ENCODE peak calls at places on chromosomes 6 and 20, in four cellular contexts. H, Q, S and U are unnamed samples. For H3K4me1 and H3K79me1, the result is how much of the 10 kb centered on the place peaks cover.

GRCh38 chr20:19406371-19406770 is 193.9 kb downstream of the SLC24A3 start:
- DNase-seq in H (no peak), S (no peak), Q (no peak), U (no peak)

GRCh38 chr6:44053760-44054556 is 73.3 kb downstream of the MRPL14 start:
- DNase-seq in S (no peak), H (peak), Q (no peak), U (peak)

GRCh38 chr6:148530394-148530923 is 187.8 kb downstream of the SASH1 start:
- DNase-seq in S (peak), H (peak), Q (no peak), U (peak)

GRCh38 chr6:6968357-6968730 is 139.4 kb upstream of the RREB1 start:
- DNase-seq in H (peak), Q (no peak), S (no peak), U (no peak)

GRCh38 chr6:156833755-156834154 is 56.6 kb downstream of the ARID1B start:
- DNase-seq in S (no peak), H (no peak), Q (no peak), U (no peak)

GRCh38 chr6:103280417-103280816 is 1579.3 kb downstream of the HACE1 start:
- DNase-seq in Q (no peak), S (no peak), H (no peak), U (no peak)

GRCh38 chr6:18528084-18528743 is 141.1 kb downstream of the RNF144B start:
- DNase-seq in S (no peak), Q (no peak), H (peak), U (peak)

GRCh38 chr6:39824030-39824926 is 32.1 kb downstream of the DAAM2 start:
- DNase-seq in S (peak), H (no peak), Q (no peak), U (no peak)

GRCh38 chr20:31751126-31751525 is 12.0 kb downstream of the TPX2 start:
- DNase-seq in Q (no peak), S (no peak), H (peak), U (peak)

GRCh38 chr6:135995160-135995898 is 143.8 kb downstream of the PDE7B start:
- DNase-seq in S (no peak), H (peak), Q (no peak), U (peak)

GRCh38 chr6:11202513-11203305 is 29.8 kb downstream of the NEDD9 start:
- DNase-seq in H (peak), Q (no peak), S (peak), U (peak)

GRCh38 chr20:49568491-49569151 is 684 bp upstream of the PTGIS start:
- DNase-seq in S (peak), Q (peak), H (no peak), U (no peak)

GRCh38 chr6:167828325-167828956 is 1.7 kb downstream of the AFDN start:
- DNase-seq in S (no peak), H (no peak), Q (no peak), U (no peak)

GRCh38 chr20:38209054-38209675 is 44.1 kb upstream of the TGM2 start:
- DNase-seq in Q (no peak), H (peak), S (no peak), U (no peak)

GRCh38 chr6:148231572-148231971 is 111.1 kb upstream of the SASH1 start:
- DNase-seq in Q (no peak), H (no peak), S (no peak), U (peak)

GRCh38 chr20:31663838-31664695 is 26.4 kb downstream of the COX4I2 start:
- DNase-seq in S (no peak), Q (no peak), H (no peak), U (no peak)

GRCh38 chr6:17865798-17866725 is 121.4 kb downstream of the KIF13A start:
- DNase-seq in H (peak), Q (peak), S (no peak), U (peak)

GRCh38 chr6:27720607-27721580 is 191.3 kb downstream of the OR2B2 start:
- DNase-seq in S (peak), Q (peak), H (peak), U (peak)

GRCh38 chr20:57071283-57071701 is 195.1 kb downstream of the BMP7 start:
- DNase-seq in H (peak), Q (no peak), S (peak), U (no peak)

GRCh38 chr20:39874049-39874893 is 814.8 kb downstream of the MAFB start:
- DNase-seq in S (peak), Q (peak), H (peak), U (peak)

GRCh38 chr6:68559052-68559451 is 76.0 kb upstream of the ADGRB3 start:
- DNase-seq in S (no peak), Q (no peak), H (no peak), U (no peak)

GRCh38 chr6:113623124-113623523 is 234.0 kb upstream of the MARCKS start:
- DNase-seq in Q (no peak), H (no peak), S (no peak), U (no peak)
- H3K4me1 ChIP-seq in Q (under half), H (under half), S (under half), U (under half)

GRCh38 chr6:33784787-33785186 is 4.1 kb downstream of the LEMD2 start:
- DNase-seq in H (no peak), Q (no peak), S (no peak), U (no peak)
- H3K4me2 ChIP-seq in H (no peak), Q (no peak), S (no peak), U (no peak)

DNA sequence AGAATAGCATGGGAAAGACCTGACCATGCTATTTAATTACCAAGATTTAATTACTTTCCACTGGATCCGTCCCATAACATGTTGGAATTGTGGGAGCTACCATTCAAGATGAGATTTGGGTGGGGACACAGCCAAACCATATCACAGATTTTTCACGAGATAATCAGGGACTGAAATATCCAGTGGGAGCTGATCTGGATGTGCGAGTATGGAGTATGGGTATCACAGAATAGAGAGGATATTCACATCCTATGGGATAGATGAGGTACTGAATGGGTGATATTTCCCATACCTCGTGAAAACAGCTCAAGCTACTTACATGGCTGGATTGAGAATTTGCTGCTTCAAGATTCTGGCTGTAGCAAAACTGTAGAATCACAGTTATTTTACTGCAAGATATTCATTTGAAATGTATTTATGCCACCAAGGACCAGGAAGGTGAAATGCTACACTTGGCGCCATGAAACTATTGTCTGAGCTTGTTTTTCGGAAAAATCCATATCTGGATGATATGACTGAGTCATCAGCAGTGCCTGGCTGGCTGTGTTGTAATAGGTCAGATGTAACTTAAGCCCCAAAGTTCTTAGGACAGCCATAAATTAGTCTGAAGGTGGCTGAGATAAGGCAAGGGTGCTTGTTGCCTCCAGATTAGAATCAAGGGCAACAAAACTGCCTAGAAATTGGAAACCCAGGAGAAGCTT is 29.8 kb downstream of the KCNS1 start:
- DNase-seq in S (no peak), Q (no peak), H (peak), U (peak)
- H3K79me1 ChIP-seq in S (under half), Q (under half), H (under half), U (under half)

GRCh38 chr6:137919512-137919823 is 52.4 kb downstream of the TNFAIP3 start:
- DNase-seq in H (no peak), S (no peak), Q (no peak), U (no peak)
- H3K4me1 ChIP-seq in H (under half), S (under half), Q (under half), U (under half)

GRCh38 chr6:53026526-53026925 is 31.4 kb upstream of the GSTA4 start:
- DNase-seq in S (no peak), H (no peak), Q (no peak), U (no peak)

GRCh38 chr6:53023323-53023722 is 28.2 kb upstream of the GSTA4 start:
- DNase-seq in Q (no peak), S (no peak), H (no peak), U (no peak)

GRCh38 chr6:53029761-53030160 is 34.7 kb upstream of the GSTA4 start:
- DNase-seq in Q (no peak), S (no peak), H (no peak), U (no peak)

GRCh38 chr6:53029262-53029661 is 34.2 kb upstream of the GSTA4 start:
- DNase-seq in S (no peak), Q (no peak), H (no peak), U (no peak)

GRCh38 chr6:53027131-53027718 is 32.1 kb upstream of the GSTA4 start:
- DNase-seq in S (no peak), Q (no peak), H (no peak), U (no peak)
- H3K4me2 ChIP-seq in S (no peak), Q (no peak), H (no peak), U (no peak)